ENCODE peak calls at places on chromosomes 3 and 15, in five cellular contexts. I, V, M, S and X are unnamed samples.

GRCh38 chr15:63465104-63465503 is 39.3 kb upstream of the USP3 start:
- DNase-seq in I (no peak), V (peak), M (peak), S (no peak), X (peak)

GRCh38 chr3:86168512-86168911 is 822.4 kb downstream of the VGLL3 start:
- DNase-seq in I (no peak), V (no peak), M (no peak), S (no peak), X (no peak)

GRCh38 chr15:39426552-39427532 is 154.0 kb upstream of the THBS1 start:
- DNase-seq in I (no peak), V (peak), M (peak), S (peak), X (peak)

GRCh38 chr3:123724306-123724705 is 139.5 kb upstream of the HACD2 start:
- DNase-seq in I (no peak), V (peak), M (no peak), S (no peak), X (peak)

GRCh38 chr3:177642482-177643163 is 445.3 kb upstream of the TBL1XR1 start:
- DNase-seq in I (no peak), V (no peak), M (no peak), S (no peak), X (no peak)

GRCh38 chr15:88701561-88702095 is 62.8 kb downstream of the ISG20 start:
- DNase-seq in I (no peak), V (no peak), M (peak), S (no peak), X (peak)

GRCh38 chr15:36667296-36667695 is 87.9 kb downstream of the CDIN1 start:
- DNase-seq in I (no peak), V (no peak), M (no peak), S (no peak), X (no peak)

GRCh38 chr15:74227968-74228722 is 8.0 kb upstream of the CCDC33 start:
- DNase-seq in I (no peak), V (no peak), M (peak), S (no peak), X (no peak)

GRCh38 chr15:86611392-86612040 is 531.8 kb downstream of the AGBL1 start:
- DNase-seq in I (no peak), V (peak), M (no peak), S (peak), X (peak)

GRCh38 chr3:177071496-177072156 is 125.7 kb downstream of the TBL1XR1 start:
- DNase-seq in I (no peak), V (no peak), M (no peak), S (no peak), X (no peak)

GRCh38 chr3:13016726-13017255 is 56.4 kb downstream of the IQSEC1 start:
- DNase-seq in I (no peak), V (no peak), M (no peak), S (no peak), X (no peak)

GRCh38 chr3:13013994-13014754 is 59.1 kb downstream of the IQSEC1 start:
- DNase-seq in I (no peak), V (no peak), M (no peak), S (no peak), X (no peak)

GRCh38 chr3:13014755-13015285 is 58.4 kb downstream of the IQSEC1 start:
- DNase-seq in I (no peak), V (no peak), M (no peak), S (no peak), X (no peak)

GRCh38 chr3:13016083-13016725 is 57.0 kb downstream of the IQSEC1 start:
- DNase-seq in I (no peak), V (no peak), M (no peak), S (peak), X (no peak)

GRCh38 chr3:13015286-13016082 is 57.7 kb downstream of the IQSEC1 start:
- DNase-seq in I (no peak), V (no peak), M (no peak), S (no peak), X (no peak)
- H3K4me3 ChIP-seq in I (no peak), V (no peak), M (no peak), S (no peak), X (no peak)

DNA sequence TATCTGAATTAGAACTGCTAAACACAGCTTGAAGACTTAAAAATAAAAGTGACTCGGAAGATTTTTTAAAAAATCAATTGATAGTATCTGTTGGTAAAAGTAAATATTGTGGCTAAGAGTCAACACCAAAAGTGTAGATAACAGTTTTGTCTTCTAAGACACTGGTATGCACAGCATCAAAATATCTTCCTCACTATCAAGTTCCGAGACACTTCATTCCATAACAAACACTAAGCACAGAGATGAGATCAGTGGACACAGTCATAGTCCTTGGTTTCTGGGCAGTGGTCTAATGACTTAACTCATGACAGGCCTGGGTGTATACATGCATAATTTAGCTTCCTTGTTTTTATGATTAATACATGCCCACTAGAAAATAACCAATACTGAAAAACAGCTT is 63.2 kb downstream of the PXYLP1 start:
- DNase-seq in I (no peak), V (peak), M (peak), S (no peak), X (peak)
- H3K4me3 ChIP-seq in I (no peak), V (no peak), M (peak), S (peak), X (no peak)

GRCh38 chr3:160665784-160666526 is 11.0 kb upstream of the ARL14 start:
- DNase-seq in I (no peak), V (peak), M (peak), S (no peak), X (peak)
- H3K4me3 ChIP-seq in I (no peak), V (no peak), M (no peak), S (no peak), X (no peak)

GRCh38 chr3:171023566-171023965 is 3.0 kb downstream of the SLC2A2 start:
- DNase-seq in I (no peak), V (no peak), M (no peak), S (no peak), X (no peak)

GRCh38 chr3:171026584-171027293 is at the start of gene SLC2A2:
- DNase-seq in I (peak), V (no peak), M (no peak), S (no peak), X (no peak)

GRCh38 chr3:171028779-171029232 is 2.3 kb upstream of the SLC2A2 start:
- DNase-seq in I (peak), V (peak), M (peak), S (no peak), X (peak)

DNA sequence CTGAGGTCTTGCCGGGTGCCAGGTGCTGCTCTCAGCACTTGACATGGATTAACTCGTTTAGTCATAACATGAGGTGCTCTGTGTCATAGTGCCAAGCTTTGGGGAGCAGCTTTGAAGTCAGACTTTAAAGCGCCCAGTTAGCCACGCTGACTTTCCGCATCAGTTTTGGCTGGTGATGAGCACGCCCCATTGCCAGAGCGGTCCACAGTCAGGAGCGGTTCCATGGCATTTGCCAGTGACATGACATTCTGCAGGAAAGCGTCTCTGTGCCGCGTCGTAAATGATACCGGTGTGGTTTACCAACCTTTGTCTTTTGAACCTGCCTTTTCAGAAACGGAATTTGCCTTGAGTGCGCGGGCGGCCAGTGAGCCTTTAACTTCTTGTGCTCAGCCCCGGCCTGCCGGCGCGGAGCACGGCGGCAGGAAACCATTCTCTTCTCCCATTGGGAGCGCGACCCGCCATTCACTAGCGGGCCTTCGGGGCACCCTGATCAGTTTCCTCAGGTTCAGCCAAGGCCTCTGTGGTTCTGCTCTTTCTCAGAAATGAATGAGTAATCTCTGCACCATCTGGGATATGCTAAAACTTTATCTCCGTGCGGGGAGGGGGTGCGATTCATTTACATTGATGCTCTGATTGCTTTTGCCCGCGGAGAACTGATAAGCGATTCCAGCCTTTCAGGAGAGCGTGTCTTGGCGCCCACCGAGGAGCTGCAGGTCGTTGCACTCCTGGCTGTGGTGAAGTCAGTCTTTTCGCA is 1.7 kb upstream of the SLC2A2 start:
- DNase-seq in I (peak), V (peak), M (peak), S (peak), X (peak)
- H3K4me3 ChIP-seq in I (peak), V (peak), M (peak), S (no peak), X (peak)

GRCh38 chr15:33402640-33403039 is 91.9 kb downstream of the RYR3 start:
- DNase-seq in I (no peak), V (peak), M (no peak), S (no peak), X (peak)
- H3K4me3 ChIP-seq in I (no peak), V (no peak), M (no peak), S (no peak), X (no peak)

DNA sequence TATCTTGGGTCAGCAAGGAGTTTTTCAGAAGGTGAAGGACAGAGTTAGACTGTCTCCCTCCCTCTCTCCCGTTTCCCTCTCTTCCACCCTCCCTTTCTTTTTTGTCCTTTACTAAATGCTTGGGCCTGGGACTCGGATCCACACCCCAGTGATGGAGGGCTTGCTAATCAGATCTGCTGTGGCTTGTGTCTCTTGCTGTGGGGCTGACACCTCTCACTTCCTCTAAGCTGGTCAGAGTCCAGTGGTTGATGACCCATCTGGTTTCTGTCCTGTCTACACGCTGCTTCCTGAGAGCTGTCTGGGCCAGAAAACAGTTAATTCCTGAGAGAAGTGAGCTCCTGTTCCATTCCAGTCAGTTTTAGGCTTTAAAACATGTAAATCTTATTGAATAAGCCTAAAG is 849 bp downstream of the TRAK1 start:
- DNase-seq in I (no peak), V (peak), M (no peak), S (no peak), X (peak)
- H3K4me3 ChIP-seq in I (no peak), V (peak), M (no peak), S (no peak), X (peak)

GRCh38 chr3:106176734-106177133 is 307.9 kb upstream of the CBLB start:
- DNase-seq in I (no peak), V (no peak), M (peak), S (no peak), X (no peak)
- H3K4me3 ChIP-seq in I (no peak), V (no peak), M (peak), S (no peak), X (no peak)

GRCh38 chr3:185820973-185821758 is 3.7 kb downstream of the IGF2BP2 start:
- DNase-seq in I (no peak), V (peak), M (peak), S (no peak), X (peak)
- H3K4me3 ChIP-seq in I (no peak), V (peak), M (peak), S (no peak), X (peak)